ENCODE peak calls at places on chromosome 18, in six cellular contexts. One of them, this sample, is unnamed.

GRCh38 chr18:33282709-33283333 is 157.7 kb downstream of the CCDC178 start:
- DNase-seq in Calu3: no peak
- DNase-seq in mucosa of descending colon: no peak
- DNase-seq in upper lobe of left lung: no peak
- DNase-seq in B cell: no peak
- DNase-seq in Caco-2: no peak
- DNase-seq in this sample: no peak

GRCh38 chr18:71673498-71673897 is 870.6 kb downstream of the CBLN2 start:
- DNase-seq in Caco-2: no peak
- DNase-seq in Calu3: no peak
- DNase-seq in B cell: no peak
- DNase-seq in mucosa of descending colon: no peak
- DNase-seq in upper lobe of left lung: no peak
- DNase-seq in this sample: no peak

GRCh38 chr18:8882632-8883408 is 177.5 kb downstream of the MTCL1 start:
- DNase-seq in upper lobe of left lung: no peak
- DNase-seq in B cell: no peak
- DNase-seq in Calu3: peak; percentile 47
- DNase-seq in Caco-2: peak; percentile 54
- DNase-seq in mucosa of descending colon: no peak
- DNase-seq in this sample: no peak

GRCh38 chr18:7817596-7817995 is 250.5 kb downstream of the PTPRM start:
- DNase-seq in upper lobe of left lung: no peak
- DNase-seq in mucosa of descending colon: no peak
- DNase-seq in B cell: no peak
- DNase-seq in Calu3: no peak
- DNase-seq in Caco-2: no peak
- DNase-seq in this sample: no peak

GRCh38 chr18:26763745-26764144 is 101.8 kb downstream of the AQP4 start:
- DNase-seq in Calu3: no peak
- DNase-seq in upper lobe of left lung: no peak
- DNase-seq in mucosa of descending colon: no peak
- DNase-seq in B cell: no peak
- DNase-seq in Caco-2: peak; percentile 45
- DNase-seq in this sample: no peak

GRCh38 chr18:2903006-2903405 is 56.2 kb downstream of the EMILIN2 start:
- DNase-seq in Calu3: no peak
- DNase-seq in Caco-2: no peak
- DNase-seq in B cell: no peak
- DNase-seq in mucosa of descending colon: peak; percentile 64
- DNase-seq in upper lobe of left lung: no peak
- DNase-seq in this sample: no peak

GRCh38 chr18:22168360-22168921 is 948 bp upstream of the GATA6 start:
- DNase-seq in mucosa of descending colon: peak; percentile 69
- DNase-seq in Calu3: peak; percentile 57
- DNase-seq in upper lobe of left lung: no peak
- DNase-seq in Caco-2: peak; percentile 82
- DNase-seq in B cell: no peak
- DNase-seq in this sample: no peak

GRCh38 chr18:58699551-58699950 is 28.3 kb downstream of the MALT1 start:
- DNase-seq in mucosa of descending colon: no peak
- DNase-seq in B cell: no peak
- DNase-seq in Caco-2: no peak
- DNase-seq in upper lobe of left lung: no peak
- DNase-seq in Calu3: peak; percentile 11
- DNase-seq in this sample: no peak

GRCh38 chr18:49094979-49095632 is 144.3 kb upstream of the SMAD7 start:
- DNase-seq in Caco-2: no peak
- DNase-seq in upper lobe of left lung: no peak
- DNase-seq in mucosa of descending colon: no peak
- DNase-seq in B cell: no peak
- DNase-seq in Calu3: no peak
- DNase-seq in this sample: no peak

GRCh38 chr18:31741096-31741735 is 19.5 kb downstream of the SLC25A52 start:
- DNase-seq in B cell: no peak
- DNase-seq in Calu3: peak; percentile 41
- DNase-seq in upper lobe of left lung: peak; percentile 43
- DNase-seq in Caco-2: no peak
- DNase-seq in mucosa of descending colon: peak; percentile 79
- DNase-seq in this sample: no peak

GRCh38 chr18:62396381-62396780 is 71.3 kb downstream of the TNFRSF11A start:
- DNase-seq in upper lobe of left lung: no peak
- DNase-seq in Caco-2: no peak
- DNase-seq in Calu3: no peak
- DNase-seq in mucosa of descending colon: no peak
- DNase-seq in B cell: no peak
- DNase-seq in this sample: no peak

GRCh38 chr18:47953471-47953931 is 23.0 kb upstream of the SMAD2 start:
- DNase-seq in Caco-2: no peak
- DNase-seq in upper lobe of left lung: peak; percentile 58
- DNase-seq in mucosa of descending colon: peak; percentile 17
- DNase-seq in Calu3: no peak
- DNase-seq in B cell: peak; percentile 32
- DNase-seq in this sample: no peak

GRCh38 chr18:11747731-11748130 is 58.7 kb downstream of the GNAL start:
- DNase-seq in mucosa of descending colon: no peak
- DNase-seq in Calu3: no peak
- DNase-seq in B cell: no peak
- DNase-seq in upper lobe of left lung: no peak
- DNase-seq in Caco-2: no peak
- DNase-seq in this sample: no peak

GRCh38 chr18:56388571-56388970 is 249.8 kb downstream of the TXNL1 start:
- DNase-seq in Caco-2: no peak
- DNase-seq in upper lobe of left lung: no peak
- DNase-seq in B cell: no peak
- DNase-seq in mucosa of descending colon: no peak
- DNase-seq in Calu3: no peak
- DNase-seq in this sample: no peak

GRCh38 chr18:27599202-27599829 is 414.2 kb upstream of the CHST9 start:
- DNase-seq in B cell: no peak
- DNase-seq in upper lobe of left lung: no peak
- DNase-seq in Calu3: peak; percentile 70
- DNase-seq in Caco-2: no peak
- DNase-seq in mucosa of descending colon: peak; percentile 61
- DNase-seq in this sample: peak; percentile 42

GRCh38 chr18:56351911-56352502 is 286.4 kb downstream of the TXNL1 start:
- DNase-seq in mucosa of descending colon: no peak
- DNase-seq in upper lobe of left lung: no peak
- DNase-seq in Caco-2: no peak
- DNase-seq in B cell: no peak
- DNase-seq in Calu3: no peak
- DNase-seq in this sample: no peak

GRCh38 chr18:48838921-48839818 is 111.6 kb downstream of the SMAD7 start:
- DNase-seq in B cell: no peak
- DNase-seq in Caco-2: no peak
- DNase-seq in Calu3: no peak
- DNase-seq in upper lobe of left lung: no peak
- DNase-seq in mucosa of descending colon: no peak
- DNase-seq in this sample: no peak

GRCh38 chr18:63951302-63951705 is 2.2 kb downstream of the HMSD start:
- DNase-seq in Caco-2: no peak
- DNase-seq in mucosa of descending colon: no peak
- DNase-seq in Calu3: no peak
- DNase-seq in upper lobe of left lung: no peak
- DNase-seq in B cell: no peak
- DNase-seq in this sample: no peak
- TF ChIP-seq CTCF in Caco-2: no peak
- TF ChIP-seq CTCF in mucosa of descending colon: no peak
- TF ChIP-seq CTCF in Calu3: peak; percentile 29
- TF ChIP-seq CTCF in upper lobe of left lung: no peak
- TF ChIP-seq CTCF in B cell: peak; percentile 9
- TF ChIP-seq CTCF in this sample: no peak

GRCh38 chr18:37689841-37690240 is 124.2 kb upstream of the CELF4 start:
- DNase-seq in B cell: no peak
- DNase-seq in upper lobe of left lung: no peak
- DNase-seq in Calu3: no peak
- DNase-seq in mucosa of descending colon: no peak
- DNase-seq in Caco-2: no peak
- DNase-seq in this sample: no peak

GRCh38 chr18:37684183-37684582 is 118.6 kb upstream of the CELF4 start:
- DNase-seq in B cell: no peak
- DNase-seq in mucosa of descending colon: no peak
- DNase-seq in upper lobe of left lung: no peak
- DNase-seq in Caco-2: no peak
- DNase-seq in Calu3: no peak
- DNase-seq in this sample: no peak

GRCh38 chr18:37684590-37684989 is 119.0 kb upstream of the CELF4 start:
- DNase-seq in Calu3: no peak
- DNase-seq in B cell: no peak
- DNase-seq in upper lobe of left lung: no peak
- DNase-seq in mucosa of descending colon: no peak
- DNase-seq in Caco-2: no peak
- DNase-seq in this sample: no peak
- TF ChIP-seq CTCF in Calu3: no peak
- TF ChIP-seq CTCF in B cell: no peak
- TF ChIP-seq CTCF in upper lobe of left lung: no peak
- TF ChIP-seq CTCF in mucosa of descending colon: no peak
- TF ChIP-seq CTCF in Caco-2: no peak
- TF ChIP-seq CTCF in this sample: no peak

DNA sequence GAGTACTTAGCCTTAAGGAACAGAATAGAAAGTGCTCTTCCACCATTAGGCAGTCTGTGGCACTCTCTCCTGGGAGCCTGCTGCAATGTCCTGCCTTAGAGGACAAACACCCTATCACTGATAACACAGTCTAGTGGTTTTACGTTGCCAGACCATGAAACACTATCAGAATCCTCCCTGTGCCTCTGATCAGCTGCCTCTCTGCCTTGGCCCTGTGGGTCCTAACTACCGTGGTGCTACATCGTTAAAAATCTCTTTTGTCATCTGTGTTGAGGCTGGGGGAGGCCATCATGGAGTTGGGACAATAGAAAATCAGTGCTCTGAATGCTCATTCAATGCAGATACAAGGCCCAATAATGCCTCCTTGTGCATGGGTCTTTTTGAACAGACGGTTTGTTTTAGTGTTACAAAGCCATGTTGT is 11.9 kb upstream of the APCDD1 start:
- DNase-seq in mucosa of descending colon: no peak
- DNase-seq in Calu3: no peak
- DNase-seq in Caco-2: no peak
- DNase-seq in upper lobe of left lung: no peak
- DNase-seq in B cell: no peak
- DNase-seq in this sample: no peak
- TF ChIP-seq CTCF in mucosa of descending colon: no peak
- TF ChIP-seq CTCF in Calu3: no peak
- TF ChIP-seq CTCF in Caco-2: no peak
- TF ChIP-seq CTCF in upper lobe of left lung: no peak
- TF ChIP-seq CTCF in B cell: no peak
- TF ChIP-seq CTCF in this sample: no peak

GRCh38 chr18:68997845-68998244 is 200.0 kb downstream of the CCDC102B start:
- DNase-seq in upper lobe of left lung: no peak
- DNase-seq in mucosa of descending colon: no peak
- DNase-seq in Caco-2: no peak
- DNase-seq in B cell: no peak
- DNase-seq in Calu3: no peak
- DNase-seq in this sample: no peak

GRCh38 chr18:69000366-69000765 is 202.5 kb downstream of the CCDC102B start:
- DNase-seq in Caco-2: no peak
- DNase-seq in Calu3: no peak
- DNase-seq in mucosa of descending colon: no peak
- DNase-seq in upper lobe of left lung: no peak
- DNase-seq in B cell: no peak
- DNase-seq in this sample: no peak

GRCh38 chr18:69002233-69002632 is 204.4 kb downstream of the CCDC102B start:
- DNase-seq in Calu3: no peak
- DNase-seq in Caco-2: no peak
- DNase-seq in upper lobe of left lung: no peak
- DNase-seq in B cell: no peak
- DNase-seq in mucosa of descending colon: no peak
- DNase-seq in this sample: no peak
- TF ChIP-seq CTCF in Calu3: no peak
- TF ChIP-seq CTCF in Caco-2: no peak
- TF ChIP-seq CTCF in upper lobe of left lung: no peak
- TF ChIP-seq CTCF in B cell: no peak
- TF ChIP-seq CTCF in mucosa of descending colon: no peak
- TF ChIP-seq CTCF in this sample: peak; percentile 32

GRCh38 chr18:63697261-63697660 is 5.5 kb upstream of the SERPINB11 start:
- DNase-seq in B cell: no peak
- DNase-seq in upper lobe of left lung: no peak
- DNase-seq in Caco-2: no peak
- DNase-seq in Calu3: no peak
- DNase-seq in mucosa of descending colon: no peak
- DNase-seq in this sample: no peak
- TF ChIP-seq CTCF in B cell: no peak
- TF ChIP-seq CTCF in upper lobe of left lung: no peak
- TF ChIP-seq CTCF in Caco-2: no peak
- TF ChIP-seq CTCF in Calu3: no peak
- TF ChIP-seq CTCF in mucosa of descending colon: no peak
- TF ChIP-seq CTCF in this sample: no peak

DNA sequence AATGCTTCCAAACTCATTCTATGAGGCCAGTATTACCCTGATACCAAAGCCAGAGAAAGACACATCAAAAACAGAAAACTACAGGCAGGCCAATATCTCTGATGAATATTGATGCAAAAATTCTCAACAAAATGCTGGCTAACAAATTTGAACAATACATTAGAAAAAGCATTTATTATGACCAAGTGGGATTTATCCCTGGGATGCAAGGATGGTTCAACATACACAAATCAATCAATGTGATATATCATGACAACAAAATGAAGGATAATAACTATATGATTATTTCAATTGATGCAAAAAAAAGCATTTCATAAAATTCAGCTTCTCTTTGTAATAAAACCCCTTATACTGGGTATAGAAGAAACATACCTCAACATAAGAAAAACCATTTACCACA is 550.9 kb downstream of the ADCYAP1 start:
- DNase-seq in Calu3: no peak
- DNase-seq in mucosa of descending colon: no peak
- DNase-seq in B cell: no peak
- DNase-seq in upper lobe of left lung: no peak
- DNase-seq in Caco-2: no peak
- DNase-seq in this sample: no peak
- TF ChIP-seq CTCF in Calu3: no peak
- TF ChIP-seq CTCF in mucosa of descending colon: no peak
- TF ChIP-seq CTCF in B cell: no peak
- TF ChIP-seq CTCF in upper lobe of left lung: no peak
- TF ChIP-seq CTCF in Caco-2: no peak
- TF ChIP-seq CTCF in this sample: no peak

GRCh38 chr18:46226461-46226860 is 122.3 kb downstream of the HAUS1 start:
- DNase-seq in B cell: no peak
- DNase-seq in Calu3: no peak
- DNase-seq in Caco-2: no peak
- DNase-seq in mucosa of descending colon: no peak
- DNase-seq in upper lobe of left lung: no peak
- DNase-seq in this sample: no peak
- TF ChIP-seq CTCF in B cell: no peak
- TF ChIP-seq CTCF in Calu3: no peak
- TF ChIP-seq CTCF in Caco-2: no peak
- TF ChIP-seq CTCF in mucosa of descending colon: no peak
- TF ChIP-seq CTCF in upper lobe of left lung: no peak
- TF ChIP-seq CTCF in this sample: no peak

GRCh38 chr18:78021196-78021595 is 771.5 kb downstream of the GALR1 start:
- DNase-seq in Caco-2: no peak
- DNase-seq in B cell: no peak
- DNase-seq in mucosa of descending colon: no peak
- DNase-seq in upper lobe of left lung: no peak
- DNase-seq in Calu3: no peak
- DNase-seq in this sample: no peak
- TF ChIP-seq CTCF in Caco-2: no peak
- TF ChIP-seq CTCF in B cell: no peak
- TF ChIP-seq CTCF in mucosa of descending colon: no peak
- TF ChIP-seq CTCF in upper lobe of left lung: no peak
- TF ChIP-seq CTCF in Calu3: no peak
- TF ChIP-seq CTCF in this sample: peak; percentile 44

GRCh38 chr18:24234330-24234729 is 95.5 kb downstream of the CABYR start:
- DNase-seq in Caco-2: no peak
- DNase-seq in B cell: no peak
- DNase-seq in mucosa of descending colon: no peak
- DNase-seq in Calu3: no peak
- DNase-seq in upper lobe of left lung: no peak
- DNase-seq in this sample: no peak
- TF ChIP-seq CTCF in Caco-2: no peak
- TF ChIP-seq CTCF in B cell: no peak
- TF ChIP-seq CTCF in mucosa of descending colon: no peak
- TF ChIP-seq CTCF in Calu3: no peak
- TF ChIP-seq CTCF in upper lobe of left lung: no peak
- TF ChIP-seq CTCF in this sample: no peak